ENCODE peak calls at places on chromosomes 16 and 17, in five cellular contexts. One of them, this sample, is unnamed.

GRCh38 chr17:40451420-40451819 is 8.2 kb downstream of the IGFBP4 start:
- DNase-seq in lower leg skin: peak
- DNase-seq in AG09309: peak
- DNase-seq in tibial nerve: peak
- DNase-seq in CD4-positive, alpha-beta T cell: no peak
- DNase-seq in this sample: no peak

GRCh38 chr17:10316986-10317834 is 55.6 kb downstream of the MYH13 start:
- DNase-seq in tibial nerve: peak
- DNase-seq in CD4-positive, alpha-beta T cell: no peak
- DNase-seq in lower leg skin: peak
- DNase-seq in AG09309: no peak
- DNase-seq in this sample: peak

GRCh38 chr16:86517652-86518258 is 7.4 kb downstream of the FOXF1 start:
- DNase-seq in tibial nerve: peak
- DNase-seq in AG09309: no peak
- DNase-seq in CD4-positive, alpha-beta T cell: no peak
- DNase-seq in lower leg skin: peak
- DNase-seq in this sample: no peak

GRCh38 chr16:71426069-71426879 is 15.6 kb downstream of the TLE7 start:
- DNase-seq in CD4-positive, alpha-beta T cell: peak
- DNase-seq in lower leg skin: peak
- DNase-seq in AG09309: peak
- DNase-seq in tibial nerve: peak
- DNase-seq in this sample: no peak

GRCh38 chr17:60393840-60394529 is 2.1 kb upstream of the USP32 start:
- DNase-seq in AG09309: no peak
- DNase-seq in CD4-positive, alpha-beta T cell: no peak
- DNase-seq in tibial nerve: no peak
- DNase-seq in lower leg skin: no peak
- DNase-seq in this sample: no peak

GRCh38 chr16:47947741-47948140 is 208.1 kb downstream of the ABCC12 start:
- DNase-seq in CD4-positive, alpha-beta T cell: no peak
- DNase-seq in AG09309: no peak
- DNase-seq in lower leg skin: no peak
- DNase-seq in tibial nerve: no peak
- DNase-seq in this sample: no peak

GRCh38 chr16:2194166-2194834 is 2.1 kb downstream of the CASKIN1 start:
- DNase-seq in CD4-positive, alpha-beta T cell: no peak
- DNase-seq in AG09309: no peak
- DNase-seq in lower leg skin: no peak
- DNase-seq in tibial nerve: no peak
- DNase-seq in this sample: peak

GRCh38 chr16:12801511-12802042 is 2.1 kb downstream of the CPPED1 start:
- DNase-seq in AG09309: peak
- DNase-seq in lower leg skin: no peak
- DNase-seq in tibial nerve: peak
- DNase-seq in CD4-positive, alpha-beta T cell: no peak
- DNase-seq in this sample: no peak

GRCh38 chr16:21611178-21611545 is 11.8 kb downstream of the METTL9 start:
- DNase-seq in CD4-positive, alpha-beta T cell: no peak
- DNase-seq in AG09309: no peak
- DNase-seq in lower leg skin: no peak
- DNase-seq in tibial nerve: no peak
- DNase-seq in this sample: no peak

GRCh38 chr16:8568231-8568617 is 22.1 kb downstream of the TMEM114 start:
- DNase-seq in lower leg skin: peak
- DNase-seq in CD4-positive, alpha-beta T cell: no peak
- DNase-seq in AG09309: no peak
- DNase-seq in tibial nerve: no peak
- DNase-seq in this sample: no peak

GRCh38 chr17:520447-521167 is 168.0 kb upstream of the RPH3AL start:
- DNase-seq in AG09309: no peak
- DNase-seq in tibial nerve: no peak
- DNase-seq in CD4-positive, alpha-beta T cell: no peak
- DNase-seq in lower leg skin: no peak
- DNase-seq in this sample: no peak

GRCh38 chr17:66654341-66654740 is 180.6 kb upstream of the CACNG5 start:
- DNase-seq in tibial nerve: peak
- DNase-seq in lower leg skin: no peak
- DNase-seq in CD4-positive, alpha-beta T cell: no peak
- DNase-seq in AG09309: peak
- DNase-seq in this sample: no peak

GRCh38 chr16:1323296-1324239 is 9.9 kb upstream of the BAIAP3 start:
- DNase-seq in tibial nerve: no peak
- DNase-seq in lower leg skin: no peak
- DNase-seq in AG09309: no peak
- DNase-seq in CD4-positive, alpha-beta T cell: no peak
- DNase-seq in this sample: no peak

GRCh38 chr16:86499889-86500707 is 10.2 kb upstream of the FOXF1 start:
- DNase-seq in AG09309: no peak
- DNase-seq in CD4-positive, alpha-beta T cell: no peak
- DNase-seq in tibial nerve: no peak
- DNase-seq in lower leg skin: no peak
- DNase-seq in this sample: no peak

GRCh38 chr17:9537177-9537776 is 38.3 kb downstream of the STX8 start:
- DNase-seq in lower leg skin: no peak
- DNase-seq in tibial nerve: no peak
- DNase-seq in CD4-positive, alpha-beta T cell: no peak
- DNase-seq in AG09309: no peak
- DNase-seq in this sample: no peak

GRCh38 chr16:22304411-22304810 is 7.2 kb downstream of the POLR3E start:
- DNase-seq in tibial nerve: no peak
- DNase-seq in lower leg skin: no peak
- DNase-seq in CD4-positive, alpha-beta T cell: no peak
- DNase-seq in AG09309: no peak
- DNase-seq in this sample: no peak

GRCh38 chr17:63140255-63140654 is 174.2 kb downstream of the TANC2 start:
- DNase-seq in tibial nerve: peak
- DNase-seq in lower leg skin: no peak
- DNase-seq in AG09309: no peak
- DNase-seq in CD4-positive, alpha-beta T cell: no peak
- DNase-seq in this sample: no peak

GRCh38 chr17:63552211-63552610 is 1.9 kb downstream of the DCAF7 start:
- DNase-seq in tibial nerve: no peak
- DNase-seq in CD4-positive, alpha-beta T cell: no peak
- DNase-seq in AG09309: no peak
- DNase-seq in lower leg skin: no peak
- DNase-seq in this sample: no peak

GRCh38 chr16:85503642-85504224 is 109.4 kb upstream of the GSE1 start:
- DNase-seq in AG09309: no peak
- DNase-seq in CD4-positive, alpha-beta T cell: no peak
- DNase-seq in tibial nerve: no peak
- DNase-seq in lower leg skin: no peak
- DNase-seq in this sample: no peak

GRCh38 chr16:74100405-74101316 is 196.0 kb upstream of the PSMD7 start:
- DNase-seq in AG09309: no peak
- DNase-seq in tibial nerve: no peak
- DNase-seq in lower leg skin: no peak
- DNase-seq in CD4-positive, alpha-beta T cell: no peak
- DNase-seq in this sample: no peak

GRCh38 chr17:49861150-49861884 is 13.4 kb upstream of the TAC4 start:
- DNase-seq in tibial nerve: no peak
- DNase-seq in CD4-positive, alpha-beta T cell: peak
- DNase-seq in lower leg skin: no peak
- DNase-seq in AG09309: no peak
- DNase-seq in this sample: no peak

GRCh38 chr16:11799017-11799381 is 1.9 kb upstream of the ZC3H7A start:
- DNase-seq in CD4-positive, alpha-beta T cell: no peak
- DNase-seq in tibial nerve: no peak
- DNase-seq in AG09309: no peak
- DNase-seq in lower leg skin: peak
- DNase-seq in this sample: no peak

DNA sequence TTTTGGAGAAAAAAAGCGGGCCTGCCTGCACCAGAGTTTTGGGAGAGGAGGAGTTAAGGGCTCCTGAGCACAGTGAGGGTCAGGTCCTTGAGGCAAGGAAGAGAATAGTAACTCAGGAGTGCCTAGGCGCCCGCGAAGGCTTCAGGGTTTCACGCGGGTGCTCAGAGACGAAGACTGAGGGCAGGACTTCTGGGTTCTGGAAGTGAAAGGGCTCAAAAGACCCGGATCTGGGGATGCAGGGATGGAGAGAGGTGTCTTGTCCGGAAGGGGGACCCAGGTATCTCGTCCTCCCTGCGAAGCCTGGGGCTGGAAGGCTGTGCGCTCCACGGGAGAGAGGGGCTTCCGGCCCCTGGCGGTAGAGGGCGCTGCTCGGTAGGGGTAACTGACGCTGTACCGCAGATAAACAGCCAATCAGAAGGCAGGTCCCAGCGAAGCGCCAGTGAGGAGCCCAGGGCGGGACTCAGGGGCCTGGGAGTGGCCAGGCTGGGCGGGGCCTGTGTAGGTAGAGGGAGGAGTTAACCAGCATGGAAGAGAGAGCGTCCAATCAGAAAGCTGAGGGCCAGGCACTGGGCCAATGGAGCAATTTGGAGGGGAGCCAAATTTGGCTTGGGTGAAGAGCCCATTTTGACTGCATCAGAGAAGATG is 729 bp downstream of the TGFB1I1 start:
- DNase-seq in AG09309: peak
- DNase-seq in tibial nerve: peak
- DNase-seq in lower leg skin: peak
- DNase-seq in CD4-positive, alpha-beta T cell: no peak
- DNase-seq in this sample: peak
- TF ChIP-seq CTCF in AG09309: peak
- TF ChIP-seq CTCF in tibial nerve: peak
- TF ChIP-seq CTCF in lower leg skin: no peak
- TF ChIP-seq CTCF in CD4-positive, alpha-beta T cell: no peak
- TF ChIP-seq CTCF in this sample: no peak

DNA sequence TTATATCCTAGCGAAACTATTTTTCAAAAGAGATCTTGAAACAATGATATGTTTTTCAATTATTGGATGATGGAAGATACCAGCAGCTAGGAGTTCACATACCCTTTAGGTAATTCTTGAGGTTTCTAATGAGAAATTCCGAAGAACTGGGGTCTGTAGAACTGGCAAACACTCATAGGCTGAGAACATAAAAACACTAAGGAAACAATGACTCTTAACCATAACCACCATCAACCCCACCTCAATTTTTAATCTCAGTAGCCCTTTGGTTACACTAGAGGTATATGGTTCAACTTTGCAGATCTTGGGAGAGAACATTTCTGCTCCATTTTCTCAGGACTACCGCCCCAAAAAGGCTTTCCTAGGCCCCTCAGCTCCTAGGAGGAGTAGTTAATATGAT is 65.7 kb upstream of the NPEPPS start:
- DNase-seq in lower leg skin: no peak
- DNase-seq in CD4-positive, alpha-beta T cell: no peak
- DNase-seq in tibial nerve: no peak
- DNase-seq in AG09309: no peak
- DNase-seq in this sample: no peak
- TF ChIP-seq CTCF in lower leg skin: no peak
- TF ChIP-seq CTCF in CD4-positive, alpha-beta T cell: no peak
- TF ChIP-seq CTCF in tibial nerve: no peak
- TF ChIP-seq CTCF in AG09309: no peak
- TF ChIP-seq CTCF in this sample: no peak

GRCh38 chr16:67561824-67562525 is 351 bp upstream of the CTCF start:
- DNase-seq in tibial nerve: peak
- DNase-seq in CD4-positive, alpha-beta T cell: peak
- DNase-seq in AG09309: peak
- DNase-seq in lower leg skin: peak
- DNase-seq in this sample: peak

GRCh38 chr16:67563708-67564468 is 1.6 kb downstream of the CTCF start:
- DNase-seq in tibial nerve: peak
- DNase-seq in AG09309: peak
- DNase-seq in lower leg skin: peak
- DNase-seq in CD4-positive, alpha-beta T cell: no peak
- DNase-seq in this sample: no peak

GRCh38 chr16:67561501-67561823 is 864 bp upstream of the CTCF start:
- DNase-seq in CD4-positive, alpha-beta T cell: no peak
- DNase-seq in AG09309: no peak
- DNase-seq in lower leg skin: no peak
- DNase-seq in tibial nerve: no peak
- DNase-seq in this sample: no peak

GRCh38 chr16:67562526-67562917 is at the start of gene CTCF:
- DNase-seq in tibial nerve: peak
- DNase-seq in lower leg skin: peak
- DNase-seq in CD4-positive, alpha-beta T cell: peak
- DNase-seq in AG09309: no peak
- DNase-seq in this sample: no peak

DNA sequence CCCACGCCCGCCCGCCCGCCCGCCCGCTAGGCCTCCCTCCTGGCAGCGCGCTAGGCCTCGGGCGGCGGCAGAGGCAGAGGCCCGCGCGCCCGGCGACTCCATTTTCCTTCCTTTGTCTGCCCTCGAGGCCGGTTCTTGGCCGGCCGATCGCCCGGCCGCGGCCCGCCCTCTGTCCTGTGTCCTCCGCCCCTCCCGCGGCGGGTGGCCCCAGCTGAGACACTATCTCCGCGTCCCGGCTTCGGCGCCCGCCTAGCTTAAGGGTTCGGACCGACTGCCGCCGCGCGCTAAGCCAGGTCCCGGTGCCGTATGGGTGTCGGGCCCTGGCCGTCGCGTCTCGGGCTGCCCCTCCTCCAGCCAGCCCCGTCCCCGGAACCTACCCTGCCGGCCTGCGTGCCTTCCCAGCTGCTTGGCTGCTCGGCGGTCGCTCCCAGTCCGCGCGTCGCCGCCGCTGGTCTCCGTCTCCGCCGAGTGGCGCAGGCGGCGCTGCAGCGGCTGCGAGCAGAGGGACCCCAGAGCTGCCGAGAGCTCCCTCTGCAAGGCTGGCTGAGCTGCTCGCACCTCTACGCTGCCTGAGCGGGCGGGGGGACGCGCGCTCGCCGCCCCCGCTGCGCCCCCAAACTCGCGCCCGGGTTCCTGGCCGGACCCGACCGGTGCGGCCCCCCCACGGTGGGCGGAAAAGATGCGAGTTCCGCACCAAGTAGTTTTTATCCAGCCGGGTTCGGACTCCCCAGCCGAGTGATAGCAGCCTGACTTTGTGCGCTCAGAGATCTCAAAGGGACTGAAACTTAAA is 787 bp downstream of the CTCF start:
- DNase-seq in CD4-positive, alpha-beta T cell: peak
- DNase-seq in lower leg skin: peak
- DNase-seq in AG09309: no peak
- DNase-seq in tibial nerve: no peak
- DNase-seq in this sample: no peak
- TF ChIP-seq CTCF in CD4-positive, alpha-beta T cell: peak
- TF ChIP-seq CTCF in lower leg skin: no peak
- TF ChIP-seq CTCF in AG09309: no peak
- TF ChIP-seq CTCF in tibial nerve: no peak
- TF ChIP-seq CTCF in this sample: no peak

GRCh38 chr17:27895110-27895895 is 2.1 kb upstream of the LYRM9 start:
- DNase-seq in tibial nerve: no peak
- DNase-seq in CD4-positive, alpha-beta T cell: no peak
- DNase-seq in AG09309: no peak
- DNase-seq in lower leg skin: no peak
- DNase-seq in this sample: no peak

GRCh38 chr17:27893834-27894503 is 804 bp upstream of the LYRM9 start:
- DNase-seq in lower leg skin: peak
- DNase-seq in AG09309: no peak
- DNase-seq in tibial nerve: no peak
- DNase-seq in CD4-positive, alpha-beta T cell: no peak
- DNase-seq in this sample: no peak

GRCh38 chr17:27896656-27897055 is 3.5 kb upstream of the LYRM9 start:
- DNase-seq in AG09309: no peak
- DNase-seq in lower leg skin: peak
- DNase-seq in tibial nerve: no peak
- DNase-seq in CD4-positive, alpha-beta T cell: no peak
- DNase-seq in this sample: no peak

GRCh38 chr17:27895940-27896535 is 2.9 kb upstream of the LYRM9 start:
- DNase-seq in AG09309: no peak
- DNase-seq in CD4-positive, alpha-beta T cell: no peak
- DNase-seq in lower leg skin: no peak
- DNase-seq in tibial nerve: no peak
- DNase-seq in this sample: no peak

GRCh38 chr17:27898096-27898495 is 4.9 kb upstream of the LYRM9 start:
- DNase-seq in lower leg skin: no peak
- DNase-seq in CD4-positive, alpha-beta T cell: no peak
- DNase-seq in tibial nerve: no peak
- DNase-seq in AG09309: no peak
- DNase-seq in this sample: no peak
- TF ChIP-seq CTCF in lower leg skin: no peak
- TF ChIP-seq CTCF in CD4-positive, alpha-beta T cell: no peak
- TF ChIP-seq CTCF in tibial nerve: no peak
- TF ChIP-seq CTCF in AG09309: no peak
- TF ChIP-seq CTCF in this sample: no peak